ENCODE peak calls at places on chromosomes 3 and 15, in seven cellular contexts. One of them, this sample, is unnamed.

GRCh38 chr3:194691481-194692281 is 6.0 kb downstream of the FAM43A start:
- DNase-seq in Ammon's horn: no peak
- DNase-seq in AG09319: peak; percentile 62
- DNase-seq in activated naive CD8-positive, alpha-beta T cell treated with anti-CD3 and anti-CD28 coated beads, Interleukin-2, amount 50 U/mL, for 24 hours: no peak
- DNase-seq in fibroblast of gingiva: peak; percentile 82
- DNase-seq in stimulated activated CD4-positive, alpha-beta T cell treated with anti-CD3 and anti-CD28 coated beads, Interleukin-4, amount 100 ng/mL, for 1 hour: no peak
- DNase-seq in NCI-H2029: no peak
- DNase-seq in this sample: no peak

GRCh38 chr3:138125548-138126221 is 6.5 kb downstream of the A4GNT start:
- DNase-seq in activated naive CD8-positive, alpha-beta T cell treated with anti-CD3 and anti-CD28 coated beads, Interleukin-2, amount 50 U/mL, for 24 hours: no peak
- DNase-seq in NCI-H2029: no peak
- DNase-seq in stimulated activated CD4-positive, alpha-beta T cell treated with anti-CD3 and anti-CD28 coated beads, Interleukin-4, amount 100 ng/mL, for 1 hour: no peak
- DNase-seq in AG09319: no peak
- DNase-seq in Ammon's horn: peak; percentile 47
- DNase-seq in fibroblast of gingiva: no peak
- DNase-seq in this sample: no peak

GRCh38 chr3:171446801-171447578 is 13.2 kb downstream of the TNIK start:
- DNase-seq in Ammon's horn: no peak
- DNase-seq in AG09319: no peak
- DNase-seq in stimulated activated CD4-positive, alpha-beta T cell treated with anti-CD3 and anti-CD28 coated beads, Interleukin-4, amount 100 ng/mL, for 1 hour: no peak
- DNase-seq in activated naive CD8-positive, alpha-beta T cell treated with anti-CD3 and anti-CD28 coated beads, Interleukin-2, amount 50 U/mL, for 24 hours: no peak
- DNase-seq in fibroblast of gingiva: no peak
- DNase-seq in NCI-H2029: peak; percentile 10
- DNase-seq in this sample: no peak

GRCh38 chr15:48601095-48601494 is 44.4 kb downstream of the FBN1 start:
- DNase-seq in Ammon's horn: no peak
- DNase-seq in AG09319: no peak
- DNase-seq in stimulated activated CD4-positive, alpha-beta T cell treated with anti-CD3 and anti-CD28 coated beads, Interleukin-4, amount 100 ng/mL, for 1 hour: no peak
- DNase-seq in activated naive CD8-positive, alpha-beta T cell treated with anti-CD3 and anti-CD28 coated beads, Interleukin-2, amount 50 U/mL, for 24 hours: no peak
- DNase-seq in fibroblast of gingiva: no peak
- DNase-seq in NCI-H2029: no peak
- DNase-seq in this sample: no peak

GRCh38 chr15:57553526-57553925 is 38.2 kb upstream of the MYZAP start:
- DNase-seq in activated naive CD8-positive, alpha-beta T cell treated with anti-CD3 and anti-CD28 coated beads, Interleukin-2, amount 50 U/mL, for 24 hours: no peak
- DNase-seq in stimulated activated CD4-positive, alpha-beta T cell treated with anti-CD3 and anti-CD28 coated beads, Interleukin-4, amount 100 ng/mL, for 1 hour: no peak
- DNase-seq in fibroblast of gingiva: no peak
- DNase-seq in Ammon's horn: no peak
- DNase-seq in AG09319: no peak
- DNase-seq in NCI-H2029: no peak
- DNase-seq in this sample: no peak

GRCh38 chr3:73206006-73206405 is 144.5 kb downstream of the EBLN2 start:
- DNase-seq in activated naive CD8-positive, alpha-beta T cell treated with anti-CD3 and anti-CD28 coated beads, Interleukin-2, amount 50 U/mL, for 24 hours: no peak
- DNase-seq in AG09319: no peak
- DNase-seq in Ammon's horn: no peak
- DNase-seq in fibroblast of gingiva: no peak
- DNase-seq in stimulated activated CD4-positive, alpha-beta T cell treated with anti-CD3 and anti-CD28 coated beads, Interleukin-4, amount 100 ng/mL, for 1 hour: no peak
- DNase-seq in NCI-H2029: no peak
- DNase-seq in this sample: no peak

GRCh38 chr3:132660745-132661067 is 577 bp downstream of the UBA5 start:
- DNase-seq in AG09319: no peak
- DNase-seq in NCI-H2029: no peak
- DNase-seq in fibroblast of gingiva: peak; percentile 4
- DNase-seq in Ammon's horn: no peak
- DNase-seq in activated naive CD8-positive, alpha-beta T cell treated with anti-CD3 and anti-CD28 coated beads, Interleukin-2, amount 50 U/mL, for 24 hours: no peak
- DNase-seq in stimulated activated CD4-positive, alpha-beta T cell treated with anti-CD3 and anti-CD28 coated beads, Interleukin-4, amount 100 ng/mL, for 1 hour: no peak
- DNase-seq in this sample: no peak

GRCh38 chr15:48696627-48697312 is 51.3 kb upstream of the FBN1 start:
- DNase-seq in AG09319: no peak
- DNase-seq in NCI-H2029: no peak
- DNase-seq in Ammon's horn: no peak
- DNase-seq in activated naive CD8-positive, alpha-beta T cell treated with anti-CD3 and anti-CD28 coated beads, Interleukin-2, amount 50 U/mL, for 24 hours: no peak
- DNase-seq in stimulated activated CD4-positive, alpha-beta T cell treated with anti-CD3 and anti-CD28 coated beads, Interleukin-4, amount 100 ng/mL, for 1 hour: no peak
- DNase-seq in fibroblast of gingiva: no peak
- DNase-seq in this sample: no peak

GRCh38 chr3:154835638-154836037 is 244.5 kb upstream of the MME start:
- DNase-seq in activated naive CD8-positive, alpha-beta T cell treated with anti-CD3 and anti-CD28 coated beads, Interleukin-2, amount 50 U/mL, for 24 hours: no peak
- DNase-seq in fibroblast of gingiva: no peak
- DNase-seq in AG09319: no peak
- DNase-seq in Ammon's horn: no peak
- DNase-seq in NCI-H2029: no peak
- DNase-seq in stimulated activated CD4-positive, alpha-beta T cell treated with anti-CD3 and anti-CD28 coated beads, Interleukin-4, amount 100 ng/mL, for 1 hour: no peak
- DNase-seq in this sample: no peak

GRCh38 chr3:171526869-171527268 is 66.7 kb upstream of the TNIK start:
- DNase-seq in fibroblast of gingiva: peak; percentile 83
- DNase-seq in Ammon's horn: no peak
- DNase-seq in activated naive CD8-positive, alpha-beta T cell treated with anti-CD3 and anti-CD28 coated beads, Interleukin-2, amount 50 U/mL, for 24 hours: no peak
- DNase-seq in NCI-H2029: no peak
- DNase-seq in stimulated activated CD4-positive, alpha-beta T cell treated with anti-CD3 and anti-CD28 coated beads, Interleukin-4, amount 100 ng/mL, for 1 hour: no peak
- DNase-seq in AG09319: peak; percentile 52
- DNase-seq in this sample: no peak

GRCh38 chr3:124850633-124851032 is 36.5 kb downstream of the ITGB5 start:
- DNase-seq in Ammon's horn: no peak
- DNase-seq in stimulated activated CD4-positive, alpha-beta T cell treated with anti-CD3 and anti-CD28 coated beads, Interleukin-4, amount 100 ng/mL, for 1 hour: no peak
- DNase-seq in activated naive CD8-positive, alpha-beta T cell treated with anti-CD3 and anti-CD28 coated beads, Interleukin-2, amount 50 U/mL, for 24 hours: no peak
- DNase-seq in AG09319: no peak
- DNase-seq in fibroblast of gingiva: peak; percentile 47
- DNase-seq in NCI-H2029: no peak
- DNase-seq in this sample: no peak

GRCh38 chr3:138921316-138922292 is 25.3 kb downstream of the FOXL2 start:
- DNase-seq in NCI-H2029: no peak
- DNase-seq in stimulated activated CD4-positive, alpha-beta T cell treated with anti-CD3 and anti-CD28 coated beads, Interleukin-4, amount 100 ng/mL, for 1 hour: no peak
- DNase-seq in fibroblast of gingiva: peak; percentile 91
- DNase-seq in AG09319: no peak
- DNase-seq in activated naive CD8-positive, alpha-beta T cell treated with anti-CD3 and anti-CD28 coated beads, Interleukin-2, amount 50 U/mL, for 24 hours: no peak
- DNase-seq in Ammon's horn: no peak
- DNase-seq in this sample: no peak

GRCh38 chr15:90773485-90773884 is 56.3 kb downstream of the BLM start:
- DNase-seq in Ammon's horn: no peak
- DNase-seq in fibroblast of gingiva: no peak
- DNase-seq in stimulated activated CD4-positive, alpha-beta T cell treated with anti-CD3 and anti-CD28 coated beads, Interleukin-4, amount 100 ng/mL, for 1 hour: no peak
- DNase-seq in AG09319: no peak
- DNase-seq in NCI-H2029: no peak
- DNase-seq in activated naive CD8-positive, alpha-beta T cell treated with anti-CD3 and anti-CD28 coated beads, Interleukin-2, amount 50 U/mL, for 24 hours: no peak
- DNase-seq in this sample: no peak

GRCh38 chr3:73461582-73461981 is 163.2 kb downstream of the PDZRN3 start:
- DNase-seq in Ammon's horn: no peak
- DNase-seq in NCI-H2029: no peak
- DNase-seq in AG09319: no peak
- DNase-seq in activated naive CD8-positive, alpha-beta T cell treated with anti-CD3 and anti-CD28 coated beads, Interleukin-2, amount 50 U/mL, for 24 hours: no peak
- DNase-seq in fibroblast of gingiva: no peak
- DNase-seq in stimulated activated CD4-positive, alpha-beta T cell treated with anti-CD3 and anti-CD28 coated beads, Interleukin-4, amount 100 ng/mL, for 1 hour: no peak
- DNase-seq in this sample: no peak

GRCh38 chr3:156518726-156519125 is 36.2 kb downstream of the SSR3 start:
- DNase-seq in fibroblast of gingiva: peak; percentile 11
- DNase-seq in Ammon's horn: no peak
- DNase-seq in stimulated activated CD4-positive, alpha-beta T cell treated with anti-CD3 and anti-CD28 coated beads, Interleukin-4, amount 100 ng/mL, for 1 hour: no peak
- DNase-seq in activated naive CD8-positive, alpha-beta T cell treated with anti-CD3 and anti-CD28 coated beads, Interleukin-2, amount 50 U/mL, for 24 hours: no peak
- DNase-seq in AG09319: no peak
- DNase-seq in NCI-H2029: no peak
- DNase-seq in this sample: no peak

GRCh38 chr3:176513604-176514003 is 683.7 kb downstream of the TBL1XR1 start:
- DNase-seq in stimulated activated CD4-positive, alpha-beta T cell treated with anti-CD3 and anti-CD28 coated beads, Interleukin-4, amount 100 ng/mL, for 1 hour: no peak
- DNase-seq in fibroblast of gingiva: no peak
- DNase-seq in Ammon's horn: no peak
- DNase-seq in AG09319: no peak
- DNase-seq in NCI-H2029: no peak
- DNase-seq in activated naive CD8-positive, alpha-beta T cell treated with anti-CD3 and anti-CD28 coated beads, Interleukin-2, amount 50 U/mL, for 24 hours: peak; percentile 23
- DNase-seq in this sample: peak; percentile 15

GRCh38 chr15:39504812-39505211 is 76.1 kb upstream of the THBS1 start:
- DNase-seq in Ammon's horn: no peak
- DNase-seq in AG09319: peak; percentile 78
- DNase-seq in activated naive CD8-positive, alpha-beta T cell treated with anti-CD3 and anti-CD28 coated beads, Interleukin-2, amount 50 U/mL, for 24 hours: no peak
- DNase-seq in NCI-H2029: no peak
- DNase-seq in stimulated activated CD4-positive, alpha-beta T cell treated with anti-CD3 and anti-CD28 coated beads, Interleukin-4, amount 100 ng/mL, for 1 hour: no peak
- DNase-seq in fibroblast of gingiva: peak; percentile 78
- DNase-seq in this sample: no peak

GRCh38 chr15:82710208-82710555 is 507 bp upstream of the AP3B2 start:
- DNase-seq in AG09319: no peak
- DNase-seq in stimulated activated CD4-positive, alpha-beta T cell treated with anti-CD3 and anti-CD28 coated beads, Interleukin-4, amount 100 ng/mL, for 1 hour: no peak
- DNase-seq in Ammon's horn: no peak
- DNase-seq in fibroblast of gingiva: no peak
- DNase-seq in NCI-H2029: no peak
- DNase-seq in activated naive CD8-positive, alpha-beta T cell treated with anti-CD3 and anti-CD28 coated beads, Interleukin-2, amount 50 U/mL, for 24 hours: no peak
- DNase-seq in this sample: no peak

GRCh38 chr3:53715815-53716483 is 130.3 kb downstream of the CHDH start:
- DNase-seq in stimulated activated CD4-positive, alpha-beta T cell treated with anti-CD3 and anti-CD28 coated beads, Interleukin-4, amount 100 ng/mL, for 1 hour: no peak
- DNase-seq in fibroblast of gingiva: no peak
- DNase-seq in Ammon's horn: no peak
- DNase-seq in NCI-H2029: no peak
- DNase-seq in activated naive CD8-positive, alpha-beta T cell treated with anti-CD3 and anti-CD28 coated beads, Interleukin-2, amount 50 U/mL, for 24 hours: no peak
- DNase-seq in AG09319: no peak
- DNase-seq in this sample: no peak

GRCh38 chr3:94071713-94072284 is 8.9 kb downstream of the NSUN3 start:
- DNase-seq in activated naive CD8-positive, alpha-beta T cell treated with anti-CD3 and anti-CD28 coated beads, Interleukin-2, amount 50 U/mL, for 24 hours: no peak
- DNase-seq in fibroblast of gingiva: no peak
- DNase-seq in stimulated activated CD4-positive, alpha-beta T cell treated with anti-CD3 and anti-CD28 coated beads, Interleukin-4, amount 100 ng/mL, for 1 hour: no peak
- DNase-seq in NCI-H2029: no peak
- DNase-seq in Ammon's horn: no peak
- DNase-seq in AG09319: no peak
- DNase-seq in this sample: no peak

GRCh38 chr3:37753428-37753827 is 108.3 kb upstream of the CTDSPL start:
- DNase-seq in stimulated activated CD4-positive, alpha-beta T cell treated with anti-CD3 and anti-CD28 coated beads, Interleukin-4, amount 100 ng/mL, for 1 hour: no peak
- DNase-seq in NCI-H2029: peak; percentile 97
- DNase-seq in AG09319: no peak
- DNase-seq in fibroblast of gingiva: no peak
- DNase-seq in Ammon's horn: no peak
- DNase-seq in activated naive CD8-positive, alpha-beta T cell treated with anti-CD3 and anti-CD28 coated beads, Interleukin-2, amount 50 U/mL, for 24 hours: no peak
- DNase-seq in this sample: peak; percentile 79

GRCh38 chr3:13891017-13891392 is 11.1 kb upstream of the WNT7A start:
- DNase-seq in Ammon's horn: no peak
- DNase-seq in stimulated activated CD4-positive, alpha-beta T cell treated with anti-CD3 and anti-CD28 coated beads, Interleukin-4, amount 100 ng/mL, for 1 hour: no peak
- DNase-seq in NCI-H2029: no peak
- DNase-seq in fibroblast of gingiva: no peak
- DNase-seq in activated naive CD8-positive, alpha-beta T cell treated with anti-CD3 and anti-CD28 coated beads, Interleukin-2, amount 50 U/mL, for 24 hours: no peak
- DNase-seq in AG09319: no peak
- DNase-seq in this sample: no peak

GRCh38 chr3:23055733-23056376 is 147.3 kb upstream of the UBE2E2 start:
- DNase-seq in NCI-H2029: no peak
- DNase-seq in AG09319: no peak
- DNase-seq in fibroblast of gingiva: peak; percentile 35
- DNase-seq in Ammon's horn: no peak
- DNase-seq in activated naive CD8-positive, alpha-beta T cell treated with anti-CD3 and anti-CD28 coated beads, Interleukin-2, amount 50 U/mL, for 24 hours: no peak
- DNase-seq in stimulated activated CD4-positive, alpha-beta T cell treated with anti-CD3 and anti-CD28 coated beads, Interleukin-4, amount 100 ng/mL, for 1 hour: no peak
- DNase-seq in this sample: no peak

GRCh38 chr3:172192830-172193415 is 153.5 kb downstream of the FNDC3B start:
- DNase-seq in AG09319: no peak
- DNase-seq in Ammon's horn: no peak
- DNase-seq in stimulated activated CD4-positive, alpha-beta T cell treated with anti-CD3 and anti-CD28 coated beads, Interleukin-4, amount 100 ng/mL, for 1 hour: no peak
- DNase-seq in activated naive CD8-positive, alpha-beta T cell treated with anti-CD3 and anti-CD28 coated beads, Interleukin-2, amount 50 U/mL, for 24 hours: no peak
- DNase-seq in NCI-H2029: peak; percentile 53
- DNase-seq in fibroblast of gingiva: no peak
- DNase-seq in this sample: no peak

GRCh38 chr3:61780455-61781239 is 219.3 kb downstream of the PTPRG start:
- DNase-seq in activated naive CD8-positive, alpha-beta T cell treated with anti-CD3 and anti-CD28 coated beads, Interleukin-2, amount 50 U/mL, for 24 hours: no peak
- DNase-seq in fibroblast of gingiva: no peak
- DNase-seq in Ammon's horn: no peak
- DNase-seq in stimulated activated CD4-positive, alpha-beta T cell treated with anti-CD3 and anti-CD28 coated beads, Interleukin-4, amount 100 ng/mL, for 1 hour: no peak
- DNase-seq in AG09319: no peak
- DNase-seq in NCI-H2029: no peak
- DNase-seq in this sample: no peak

GRCh38 chr3:18122264-18122663 is 302.9 kb downstream of the SATB1 start:
- DNase-seq in NCI-H2029: no peak
- DNase-seq in fibroblast of gingiva: no peak
- DNase-seq in AG09319: no peak
- DNase-seq in activated naive CD8-positive, alpha-beta T cell treated with anti-CD3 and anti-CD28 coated beads, Interleukin-2, amount 50 U/mL, for 24 hours: no peak
- DNase-seq in Ammon's horn: no peak
- DNase-seq in stimulated activated CD4-positive, alpha-beta T cell treated with anti-CD3 and anti-CD28 coated beads, Interleukin-4, amount 100 ng/mL, for 1 hour: no peak
- DNase-seq in this sample: no peak

GRCh38 chr15:31268911-31269784 is 57.5 kb upstream of the KLF13 start:
- DNase-seq in activated naive CD8-positive, alpha-beta T cell treated with anti-CD3 and anti-CD28 coated beads, Interleukin-2, amount 50 U/mL, for 24 hours: no peak
- DNase-seq in fibroblast of gingiva: no peak
- DNase-seq in AG09319: no peak
- DNase-seq in Ammon's horn: no peak
- DNase-seq in stimulated activated CD4-positive, alpha-beta T cell treated with anti-CD3 and anti-CD28 coated beads, Interleukin-4, amount 100 ng/mL, for 1 hour: no peak
- DNase-seq in NCI-H2029: no peak
- DNase-seq in this sample: no peak

GRCh38 chr3:161275919-161276318 is 54.8 kb downstream of the NMD3 start:
- DNase-seq in fibroblast of gingiva: no peak
- DNase-seq in NCI-H2029: no peak
- DNase-seq in stimulated activated CD4-positive, alpha-beta T cell treated with anti-CD3 and anti-CD28 coated beads, Interleukin-4, amount 100 ng/mL, for 1 hour: no peak
- DNase-seq in Ammon's horn: no peak
- DNase-seq in AG09319: no peak
- DNase-seq in activated naive CD8-positive, alpha-beta T cell treated with anti-CD3 and anti-CD28 coated beads, Interleukin-2, amount 50 U/mL, for 24 hours: no peak
- DNase-seq in this sample: no peak

GRCh38 chr15:70532536-70533186 is 230.7 kb downstream of the UACA start:
- DNase-seq in Ammon's horn: no peak
- DNase-seq in NCI-H2029: no peak
- DNase-seq in fibroblast of gingiva: no peak
- DNase-seq in AG09319: no peak
- DNase-seq in activated naive CD8-positive, alpha-beta T cell treated with anti-CD3 and anti-CD28 coated beads, Interleukin-2, amount 50 U/mL, for 24 hours: no peak
- DNase-seq in stimulated activated CD4-positive, alpha-beta T cell treated with anti-CD3 and anti-CD28 coated beads, Interleukin-4, amount 100 ng/mL, for 1 hour: no peak
- DNase-seq in this sample: no peak

GRCh38 chr15:43067717-43068461 is 37.9 kb downstream of the UBR1 start:
- DNase-seq in NCI-H2029: no peak
- DNase-seq in Ammon's horn: peak; percentile 70
- DNase-seq in stimulated activated CD4-positive, alpha-beta T cell treated with anti-CD3 and anti-CD28 coated beads, Interleukin-4, amount 100 ng/mL, for 1 hour: no peak
- DNase-seq in activated naive CD8-positive, alpha-beta T cell treated with anti-CD3 and anti-CD28 coated beads, Interleukin-2, amount 50 U/mL, for 24 hours: no peak
- DNase-seq in fibroblast of gingiva: no peak
- DNase-seq in AG09319: no peak
- DNase-seq in this sample: no peak

GRCh38 chr3:126104742-126105605 is 21.1 kb upstream of the SLC41A3 start:
- DNase-seq in NCI-H2029: no peak
- DNase-seq in AG09319: no peak
- DNase-seq in fibroblast of gingiva: peak; percentile 0
- DNase-seq in activated naive CD8-positive, alpha-beta T cell treated with anti-CD3 and anti-CD28 coated beads, Interleukin-2, amount 50 U/mL, for 24 hours: no peak
- DNase-seq in Ammon's horn: no peak
- DNase-seq in stimulated activated CD4-positive, alpha-beta T cell treated with anti-CD3 and anti-CD28 coated beads, Interleukin-4, amount 100 ng/mL, for 1 hour: no peak
- DNase-seq in this sample: no peak